ENCODE peak calls at places on chromosomes 3 and 15, in six cellular contexts. One of them, this sample, is unnamed.

GRCh38 chr15:92449476-92449875 is 55.8 kb downstream of the ST8SIA2 start:
- DNase-seq in upper lobe of right lung: no peak
- DNase-seq in CD14-positive monocyte: no peak
- DNase-seq in B cell: no peak
- DNase-seq in cardiac fibroblast: no peak
- DNase-seq in fibroblast of lung: peak
- DNase-seq in this sample: no peak

GRCh38 chr3:30510596-30510995 is 95.8 kb upstream of the TGFBR2 start:
- DNase-seq in upper lobe of right lung: no peak
- DNase-seq in CD14-positive monocyte: no peak
- DNase-seq in B cell: no peak
- DNase-seq in cardiac fibroblast: no peak
- DNase-seq in fibroblast of lung: peak
- DNase-seq in this sample: no peak

GRCh38 chr15:88018865-88019626 is 237.5 kb downstream of the NTRK3 start:
- DNase-seq in upper lobe of right lung: no peak
- DNase-seq in CD14-positive monocyte: no peak
- DNase-seq in B cell: no peak
- DNase-seq in cardiac fibroblast: peak
- DNase-seq in fibroblast of lung: peak
- DNase-seq in this sample: no peak

GRCh38 chr3:111072016-111072891 is 638 bp downstream of the NECTIN3 start:
- DNase-seq in upper lobe of right lung: peak
- DNase-seq in CD14-positive monocyte: no peak
- DNase-seq in B cell: no peak
- DNase-seq in cardiac fibroblast: peak
- DNase-seq in fibroblast of lung: peak
- DNase-seq in this sample: no peak

GRCh38 chr3:184559336-184559735 is 2.2 kb upstream of the EPHB3 start:
- DNase-seq in upper lobe of right lung: peak
- DNase-seq in CD14-positive monocyte: no peak
- DNase-seq in B cell: no peak
- DNase-seq in cardiac fibroblast: no peak
- DNase-seq in fibroblast of lung: no peak
- DNase-seq in this sample: no peak

GRCh38 chr3:172716476-172716875 is 5.6 kb upstream of the NCEH1 start:
- DNase-seq in upper lobe of right lung: peak
- DNase-seq in CD14-positive monocyte: peak
- DNase-seq in B cell: no peak
- DNase-seq in cardiac fibroblast: no peak
- DNase-seq in fibroblast of lung: peak
- DNase-seq in this sample: no peak

GRCh38 chr15:61639491-61639890 is 410.4 kb upstream of the RORA start:
- DNase-seq in upper lobe of right lung: no peak
- DNase-seq in CD14-positive monocyte: no peak
- DNase-seq in B cell: no peak
- DNase-seq in cardiac fibroblast: no peak
- DNase-seq in fibroblast of lung: no peak
- DNase-seq in this sample: no peak

GRCh38 chr15:59656935-59657634 is at the start of gene GTF2A2:
- DNase-seq in upper lobe of right lung: peak
- DNase-seq in CD14-positive monocyte: peak
- DNase-seq in B cell: peak
- DNase-seq in cardiac fibroblast: peak
- DNase-seq in fibroblast of lung: peak
- DNase-seq in this sample: peak

GRCh38 chr3:186935133-186935532 is 4.8 kb downstream of the ST6GAL1 start:
- DNase-seq in upper lobe of right lung: no peak
- DNase-seq in CD14-positive monocyte: no peak
- DNase-seq in B cell: no peak
- DNase-seq in cardiac fibroblast: no peak
- DNase-seq in fibroblast of lung: no peak
- DNase-seq in this sample: no peak
- TF ChIP-seq CTCF in upper lobe of right lung: no peak
- TF ChIP-seq CTCF in CD14-positive monocyte: no peak
- TF ChIP-seq CTCF in B cell: no peak
- TF ChIP-seq CTCF in cardiac fibroblast: no peak
- TF ChIP-seq CTCF in fibroblast of lung: no peak
- TF ChIP-seq CTCF in this sample: no peak

GRCh38 chr15:39581501-39582285 is 814 bp downstream of the THBS1 start:
- DNase-seq in upper lobe of right lung: peak
- DNase-seq in CD14-positive monocyte: peak
- DNase-seq in B cell: no peak
- DNase-seq in cardiac fibroblast: peak
- DNase-seq in fibroblast of lung: peak
- DNase-seq in this sample: no peak
- TF ChIP-seq CTCF in upper lobe of right lung: peak
- TF ChIP-seq CTCF in CD14-positive monocyte: peak
- TF ChIP-seq CTCF in B cell: no peak
- TF ChIP-seq CTCF in cardiac fibroblast: peak
- TF ChIP-seq CTCF in fibroblast of lung: peak
- TF ChIP-seq CTCF in this sample: no peak

DNA sequence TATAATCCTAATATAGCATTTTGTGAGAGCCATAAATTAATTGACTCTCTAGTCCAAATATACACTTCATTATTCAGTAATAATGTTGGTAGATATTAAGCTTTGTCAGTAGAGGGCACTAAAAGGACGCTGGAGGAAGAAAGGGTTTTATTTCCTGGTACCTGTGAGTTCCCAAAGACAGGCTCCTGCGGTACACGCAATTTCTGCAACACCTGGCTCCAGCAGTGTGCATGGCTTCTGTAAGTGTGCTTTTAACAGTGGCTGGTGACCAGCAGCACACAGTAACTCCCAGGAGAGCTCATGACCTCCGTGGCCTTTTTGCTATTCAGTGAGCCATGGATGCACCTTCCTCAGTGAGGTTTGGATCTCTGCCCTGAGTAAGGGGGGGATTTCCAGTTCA is 338.3 kb upstream of the ZNF385D start:
- DNase-seq in upper lobe of right lung: no peak
- DNase-seq in CD14-positive monocyte: no peak
- DNase-seq in B cell: no peak
- DNase-seq in cardiac fibroblast: peak
- DNase-seq in fibroblast of lung: peak
- DNase-seq in this sample: peak
- TF ChIP-seq CTCF in upper lobe of right lung: peak
- TF ChIP-seq CTCF in CD14-positive monocyte: peak
- TF ChIP-seq CTCF in B cell: no peak
- TF ChIP-seq CTCF in cardiac fibroblast: peak
- TF ChIP-seq CTCF in fibroblast of lung: no peak
- TF ChIP-seq CTCF in this sample: peak

DNA sequence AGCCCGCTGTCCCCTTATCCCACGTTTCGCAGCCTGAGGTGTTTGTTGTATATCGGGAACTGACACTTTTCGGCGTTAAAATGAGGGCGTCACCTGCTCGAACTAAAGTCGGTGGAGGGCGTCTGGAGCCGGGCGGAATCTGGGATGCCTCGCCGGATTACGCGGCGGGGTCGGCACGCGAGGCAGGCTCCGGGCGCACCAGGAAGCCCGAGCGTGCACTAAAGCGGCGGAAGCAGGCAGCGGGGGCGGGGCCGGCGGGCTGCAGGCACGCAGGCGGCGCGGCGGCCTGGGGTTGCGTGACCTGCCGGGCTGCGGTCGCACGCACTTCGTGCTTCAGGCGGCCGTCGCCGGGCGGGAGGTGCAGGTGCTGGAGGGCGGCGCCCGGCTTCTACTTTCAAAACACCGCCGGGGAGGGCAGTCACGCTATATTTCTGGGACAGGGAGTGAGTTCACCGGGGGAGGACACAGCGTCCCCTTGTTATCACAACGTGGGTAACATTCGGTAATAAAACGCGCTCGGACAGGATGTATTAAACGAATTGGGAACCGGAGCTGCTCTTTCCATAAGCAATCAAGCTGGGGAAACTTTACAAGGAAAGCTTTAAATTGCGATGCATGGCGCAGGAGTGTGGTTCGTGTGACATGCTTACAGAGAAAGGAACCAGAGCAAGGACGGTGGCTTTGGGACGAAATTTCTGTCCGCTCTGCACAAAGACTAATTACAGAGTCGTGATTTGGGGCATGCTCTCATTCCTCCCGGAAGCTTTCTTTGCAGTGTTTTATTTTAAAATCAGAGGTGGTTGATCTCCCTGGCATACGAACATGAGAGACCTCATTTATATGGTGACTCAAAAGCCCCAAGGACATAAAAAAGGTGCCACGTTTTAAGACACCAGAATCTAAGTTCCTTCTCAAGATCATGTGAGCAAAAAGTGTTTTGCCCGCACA is 9.1 kb upstream of the LEKR1 start:
- DNase-seq in upper lobe of right lung: peak
- DNase-seq in CD14-positive monocyte: peak
- DNase-seq in B cell: peak
- DNase-seq in cardiac fibroblast: peak
- DNase-seq in fibroblast of lung: peak
- DNase-seq in this sample: peak
- TF ChIP-seq CTCF in upper lobe of right lung: no peak
- TF ChIP-seq CTCF in CD14-positive monocyte: no peak
- TF ChIP-seq CTCF in B cell: no peak
- TF ChIP-seq CTCF in cardiac fibroblast: no peak
- TF ChIP-seq CTCF in fibroblast of lung: no peak
- TF ChIP-seq CTCF in this sample: peak

DNA sequence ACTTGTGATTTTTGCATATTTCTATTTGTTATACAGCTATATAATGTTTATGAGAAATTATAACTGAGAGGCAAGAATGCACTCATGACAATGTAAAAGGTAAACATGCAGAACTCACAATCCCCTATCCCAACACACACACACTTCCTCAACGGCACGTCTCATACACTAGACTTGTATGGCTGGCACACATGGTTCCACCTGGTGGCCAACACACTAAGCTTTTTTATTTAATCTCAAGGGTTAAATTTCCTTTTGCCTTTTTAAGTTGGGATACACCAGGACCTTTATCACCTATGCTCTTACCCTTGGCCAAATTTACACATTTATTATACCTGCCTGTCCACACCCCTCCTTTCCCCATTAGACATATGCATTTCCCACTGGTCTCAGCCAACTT is 88.6 kb upstream of the PSMD6 start:
- DNase-seq in upper lobe of right lung: no peak
- DNase-seq in CD14-positive monocyte: no peak
- DNase-seq in B cell: no peak
- DNase-seq in cardiac fibroblast: no peak
- DNase-seq in fibroblast of lung: no peak
- DNase-seq in this sample: no peak
- TF ChIP-seq CTCF in upper lobe of right lung: no peak
- TF ChIP-seq CTCF in CD14-positive monocyte: no peak
- TF ChIP-seq CTCF in B cell: no peak
- TF ChIP-seq CTCF in cardiac fibroblast: no peak
- TF ChIP-seq CTCF in fibroblast of lung: no peak
- TF ChIP-seq CTCF in this sample: no peak

DNA sequence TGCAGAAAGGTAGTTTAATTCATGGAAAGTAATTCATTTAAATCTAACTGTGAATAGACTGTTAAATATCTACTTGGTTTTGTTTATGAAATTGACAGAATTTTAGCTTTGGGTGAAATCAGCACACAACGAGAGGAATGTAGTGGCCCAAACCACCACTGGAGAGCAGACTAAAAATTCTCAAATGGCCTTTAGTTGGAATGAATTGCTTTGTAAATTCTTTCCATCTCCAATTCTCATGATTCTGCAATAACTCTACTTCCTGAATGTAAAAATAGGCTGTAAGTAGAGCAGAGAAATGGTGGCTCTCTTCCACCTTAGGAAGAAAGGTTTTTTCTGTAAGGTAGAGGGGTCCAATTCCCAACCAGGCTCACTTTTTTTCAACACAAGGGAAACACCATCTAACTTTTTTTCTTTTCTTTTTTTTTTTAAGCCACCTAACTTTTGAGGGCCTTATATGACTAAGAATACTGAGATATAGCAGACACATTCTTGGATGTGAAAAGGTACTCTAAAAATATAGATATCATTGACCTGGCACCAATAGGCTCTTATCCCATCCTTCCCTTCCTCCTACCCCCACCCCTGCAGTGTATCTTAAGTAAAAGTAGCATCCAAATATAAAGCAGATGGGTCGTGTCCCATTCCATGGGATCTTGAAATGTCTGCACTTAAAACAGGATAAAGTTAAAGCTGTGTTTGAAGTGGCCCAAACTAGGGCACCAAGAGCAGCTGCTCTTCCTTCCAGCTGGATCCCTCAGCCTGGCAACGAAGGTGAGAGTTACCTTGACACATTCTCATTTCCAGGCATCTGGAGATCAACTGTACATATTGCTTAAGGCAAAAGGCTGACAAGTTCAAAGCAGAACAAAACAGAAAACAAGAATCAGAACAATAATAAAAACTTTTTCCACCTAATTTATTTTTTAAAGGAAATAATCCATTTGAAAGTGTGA is 194.1 kb downstream of the TPRG1 start:
- DNase-seq in upper lobe of right lung: no peak
- DNase-seq in CD14-positive monocyte: no peak
- DNase-seq in B cell: no peak
- DNase-seq in cardiac fibroblast: peak
- DNase-seq in fibroblast of lung: peak
- DNase-seq in this sample: no peak
- TF ChIP-seq CTCF in upper lobe of right lung: no peak
- TF ChIP-seq CTCF in CD14-positive monocyte: no peak
- TF ChIP-seq CTCF in B cell: no peak
- TF ChIP-seq CTCF in cardiac fibroblast: no peak
- TF ChIP-seq CTCF in fibroblast of lung: no peak
- TF ChIP-seq CTCF in this sample: no peak

GRCh38 chr3:123444744-123445143 is 4.1 kb downstream of the ADCY5 start:
- DNase-seq in upper lobe of right lung: no peak
- DNase-seq in CD14-positive monocyte: no peak
- DNase-seq in B cell: no peak
- DNase-seq in cardiac fibroblast: no peak
- DNase-seq in fibroblast of lung: no peak
- DNase-seq in this sample: no peak
- TF ChIP-seq CTCF in upper lobe of right lung: no peak
- TF ChIP-seq CTCF in CD14-positive monocyte: no peak
- TF ChIP-seq CTCF in B cell: no peak
- TF ChIP-seq CTCF in cardiac fibroblast: no peak
- TF ChIP-seq CTCF in fibroblast of lung: no peak
- TF ChIP-seq CTCF in this sample: no peak

GRCh38 chr3:11642455-11643162 is 1.1 kb downstream of the VGLL4 start:
- DNase-seq in upper lobe of right lung: peak
- DNase-seq in CD14-positive monocyte: peak
- DNase-seq in B cell: peak
- DNase-seq in cardiac fibroblast: peak
- DNase-seq in fibroblast of lung: peak
- DNase-seq in this sample: peak

GRCh38 chr3:11640009-11640673 is 3.6 kb downstream of the VGLL4 start:
- DNase-seq in upper lobe of right lung: no peak
- DNase-seq in CD14-positive monocyte: no peak
- DNase-seq in B cell: no peak
- DNase-seq in cardiac fibroblast: no peak
- DNase-seq in fibroblast of lung: no peak
- DNase-seq in this sample: no peak

GRCh38 chr3:11641316-11641682 is 2.4 kb downstream of the VGLL4 start:
- DNase-seq in upper lobe of right lung: no peak
- DNase-seq in CD14-positive monocyte: no peak
- DNase-seq in B cell: no peak
- DNase-seq in cardiac fibroblast: peak
- DNase-seq in fibroblast of lung: no peak
- DNase-seq in this sample: no peak

GRCh38 chr3:11641683-11642407 is 1.9 kb downstream of the VGLL4 start:
- DNase-seq in upper lobe of right lung: no peak
- DNase-seq in CD14-positive monocyte: no peak
- DNase-seq in B cell: no peak
- DNase-seq in cardiac fibroblast: peak
- DNase-seq in fibroblast of lung: peak
- DNase-seq in this sample: peak

GRCh38 chr3:11643212-11644087 is at the start of gene VGLL4:
- DNase-seq in upper lobe of right lung: peak
- DNase-seq in CD14-positive monocyte: peak
- DNase-seq in B cell: peak
- DNase-seq in cardiac fibroblast: peak
- DNase-seq in fibroblast of lung: peak
- DNase-seq in this sample: peak
- TF ChIP-seq CTCF in upper lobe of right lung: peak
- TF ChIP-seq CTCF in CD14-positive monocyte: no peak
- TF ChIP-seq CTCF in B cell: no peak
- TF ChIP-seq CTCF in cardiac fibroblast: peak
- TF ChIP-seq CTCF in fibroblast of lung: no peak
- TF ChIP-seq CTCF in this sample: peak

GRCh38 chr3:10299175-10299574 is 6.4 kb upstream of the GHRL start:
- DNase-seq in upper lobe of right lung: no peak
- DNase-seq in CD14-positive monocyte: no peak
- DNase-seq in B cell: no peak
- DNase-seq in cardiac fibroblast: peak
- DNase-seq in fibroblast of lung: no peak
- DNase-seq in this sample: no peak
- TF ChIP-seq CTCF in upper lobe of right lung: no peak
- TF ChIP-seq CTCF in CD14-positive monocyte: no peak
- TF ChIP-seq CTCF in B cell: no peak
- TF ChIP-seq CTCF in cardiac fibroblast: no peak
- TF ChIP-seq CTCF in fibroblast of lung: no peak
- TF ChIP-seq CTCF in this sample: peak

This sample was measured in GM13977.